ENCODE peak calls at places on chromosomes 11 and 22, in nine cellular contexts. G, B, O, U, K, N, S, I and Y are unnamed samples.

GRCh38 chr11:130846606-130847005 is 69.7 kb downstream of the SNX19 start:
- DNase-seq in G (no peak), B (no peak), O (no peak), U (no peak), K (no peak), N (no peak), S (no peak), I (no peak), Y (no peak)

GRCh38 chr11:13333456-13333957 is 55.9 kb downstream of the BMAL1 start:
- DNase-seq in G (no peak), B (no peak), O (no peak), U (no peak), K (no peak), N (no peak), S (no peak), I (peak), Y (no peak)

GRCh38 chr22:47148956-47149748 is 386.7 kb downstream of the TBC1D22A start:
- DNase-seq in G (no peak), B (no peak), O (peak), U (no peak), K (no peak), N (no peak), S (no peak), I (no peak), Y (no peak)

GRCh38 chr11:119693253-119693815 is 35.7 kb downstream of the NECTIN1 start:
- DNase-seq in G (no peak), B (no peak), O (no peak), U (no peak), K (no peak), N (no peak), S (no peak), I (no peak), Y (no peak)

GRCh38 chr11:94877446-94878200 is 95.7 kb downstream of the CWC15 start:
- DNase-seq in G (no peak), B (peak), O (no peak), U (peak), K (no peak), N (peak), S (no peak), I (no peak), Y (no peak)

GRCh38 chr22:41184679-41185078 is 20.4 kb upstream of the L3MBTL2 start:
- DNase-seq in G (no peak), B (no peak), O (no peak), U (no peak), K (no peak), N (no peak), S (no peak), I (no peak), Y (no peak)

GRCh38 chr11:44454686-44455085 is 110.8 kb upstream of the CD82 start:
- DNase-seq in G (peak), B (peak), O (no peak), U (no peak), K (no peak), N (no peak), S (no peak), I (no peak), Y (no peak)

GRCh38 chr22:28882545-28882877 is 861 bp upstream of the ZNRF3 start:
- DNase-seq in G (no peak), B (no peak), O (no peak), U (peak), K (no peak), N (peak), S (no peak), I (peak), Y (no peak)

GRCh38 chr11:34507156-34507555 is 6.4 kb downstream of the ELF5 start:
- DNase-seq in G (no peak), B (no peak), O (no peak), U (no peak), K (no peak), N (no peak), S (no peak), I (no peak), Y (no peak)

GRCh38 chr11:19849107-19849789 is 136.6 kb downstream of the NAV2 start:
- DNase-seq in G (no peak), B (no peak), O (peak), U (no peak), K (peak), N (peak), S (no peak), I (no peak), Y (no peak)

DNA sequence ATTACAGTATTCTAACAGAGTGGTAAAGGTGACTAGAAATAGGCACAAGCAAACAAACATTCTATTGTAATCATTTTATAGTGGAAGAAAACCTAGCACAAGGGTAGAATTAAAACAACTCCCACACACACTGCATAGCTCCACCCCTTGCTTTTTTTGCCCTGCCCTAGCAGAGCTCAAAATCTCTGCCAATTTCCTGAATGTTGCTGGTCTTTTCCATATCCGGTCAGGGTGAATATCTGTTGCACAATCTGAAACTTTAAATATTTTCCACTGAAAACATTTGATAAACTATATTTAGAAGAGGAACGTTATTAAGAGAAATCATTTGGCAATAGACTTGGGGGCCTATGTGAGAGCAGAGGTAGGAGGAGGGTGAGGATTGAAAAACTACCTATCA is 2.7 kb downstream of the SPA17 start:
- DNase-seq in G (no peak), B (peak), O (no peak), U (no peak), K (peak), N (peak), S (no peak), I (no peak), Y (no peak)
- TF ChIP-seq CTCF in G (no peak), B (no peak), O (no peak), U (no peak), K (no peak), N (no peak), S (no peak), I (no peak), Y (no peak)

DNA sequence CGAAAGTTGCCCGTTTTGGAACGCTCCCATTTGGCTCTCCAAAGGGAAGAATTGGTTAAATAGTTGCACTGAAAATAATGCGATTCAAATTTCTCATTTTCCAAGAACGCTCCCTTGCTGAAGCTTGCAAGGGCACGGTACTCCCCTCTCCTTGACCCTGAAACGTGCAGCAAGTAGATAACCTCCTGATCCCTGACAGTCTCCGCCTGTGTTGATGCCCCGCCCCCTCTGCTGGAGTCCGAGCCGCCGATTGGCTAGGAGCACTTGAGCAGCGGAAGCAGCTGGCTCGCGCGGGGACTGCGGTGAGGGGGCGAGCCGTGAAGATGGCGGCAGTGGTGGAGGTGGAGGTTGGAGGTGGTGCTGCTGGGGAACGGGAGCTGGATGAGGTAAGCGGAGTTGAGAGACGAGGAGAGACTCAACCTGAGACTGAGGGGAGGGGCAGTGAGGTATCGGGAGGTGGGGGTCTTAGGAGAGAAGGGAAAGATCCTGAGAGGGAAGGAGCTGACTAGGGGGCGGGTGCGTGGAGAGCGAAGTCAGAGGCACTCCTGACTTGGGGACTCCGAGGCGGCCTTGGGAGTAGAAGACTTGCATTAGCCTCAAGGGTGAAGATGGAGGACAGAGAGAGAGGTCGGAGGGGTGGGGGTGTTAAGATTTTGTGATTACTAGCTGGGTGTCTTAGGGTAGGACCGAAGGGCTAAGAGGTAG is at the start of gene RNF121:
- DNase-seq in G (peak), B (peak), O (peak), U (peak), K (peak), N (peak), S (peak), I (peak), Y (peak)
- H3K4me3 ChIP-seq in G (peak), B (peak), O (peak), U (peak), K (peak), N (peak), S (peak), I (peak), Y (peak)

GRCh38 chr11:64084962-64085710 is 49.4 kb downstream of the FLRT1 start:
- DNase-seq in G (peak), B (no peak), O (no peak), U (no peak), K (no peak), N (no peak), S (no peak), I (no peak), Y (no peak)
- TF ChIP-seq CTCF in G (no peak), B (no peak), O (no peak), U (no peak), K (no peak), N (no peak), S (no peak), I (no peak), Y (no peak)

GRCh38 chr11:62552931-62553838 is 6.6 kb upstream of the AHNAK start:
- DNase-seq in G (no peak), B (peak), O (peak), U (peak), K (peak), N (peak), S (peak), I (peak), Y (no peak)

GRCh38 chr11:62556102-62556871 is 9.7 kb upstream of the AHNAK start:
- DNase-seq in G (peak), B (peak), O (peak), U (peak), K (peak), N (peak), S (peak), I (peak), Y (peak)

GRCh38 chr11:62553839-62554361 is 7.3 kb upstream of the AHNAK start:
- DNase-seq in G (no peak), B (no peak), O (peak), U (no peak), K (peak), N (peak), S (no peak), I (no peak), Y (no peak)

GRCh38 chr11:62555464-62556092 is 9.0 kb upstream of the AHNAK start:
- DNase-seq in G (no peak), B (no peak), O (peak), U (no peak), K (no peak), N (peak), S (peak), I (peak), Y (no peak)

GRCh38 chr11:62554377-62554776 is 7.8 kb upstream of the AHNAK start:
- DNase-seq in G (no peak), B (no peak), O (peak), U (no peak), K (no peak), N (no peak), S (peak), I (no peak), Y (no peak)
- H3K4me3 ChIP-seq in G (no peak), B (no peak), O (peak), U (no peak), K (peak), N (no peak), S (no peak), I (no peak), Y (no peak)

GRCh38 chr11:76185511-76185910 is 20.8 kb downstream of the WNT11 start:
- DNase-seq in G (no peak), B (no peak), O (no peak), U (peak), K (no peak), N (no peak), S (no peak), I (no peak), Y (no peak)

GRCh38 chr11:76184551-76184993 is 21.7 kb downstream of the WNT11 start:
- DNase-seq in G (peak), B (no peak), O (no peak), U (no peak), K (no peak), N (no peak), S (no peak), I (no peak), Y (no peak)

GRCh38 chr11:76179147-76179546 is 27.2 kb downstream of the WNT11 start:
- DNase-seq in G (no peak), B (no peak), O (no peak), U (no peak), K (no peak), N (no peak), S (no peak), I (no peak), Y (no peak)

GRCh38 chr11:76177250-76177686 is 29.0 kb downstream of the WNT11 start:
- DNase-seq in G (no peak), B (no peak), O (no peak), U (no peak), K (no peak), N (no peak), S (no peak), I (no peak), Y (no peak)

DNA sequence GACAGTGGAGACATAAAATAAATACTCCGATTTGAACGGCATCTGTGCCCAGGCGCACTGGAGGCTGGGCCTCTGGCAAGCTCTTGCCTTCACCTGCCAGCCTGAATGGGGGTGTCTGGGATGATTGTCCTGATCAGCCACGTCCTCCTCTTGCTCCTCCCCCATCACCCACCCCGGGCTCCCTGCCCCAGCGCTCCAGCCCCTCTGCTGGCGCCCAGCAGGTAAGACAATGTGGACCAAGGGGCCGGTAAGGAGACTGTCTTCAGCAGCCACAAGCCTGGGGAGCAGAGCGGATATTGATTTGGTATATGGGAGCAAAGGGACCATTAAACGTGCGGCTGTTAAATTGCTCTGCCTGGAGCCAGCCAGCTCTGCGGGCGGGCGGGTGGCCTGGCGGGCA is 24.9 kb downstream of the WNT11 start:
- DNase-seq in G (no peak), B (no peak), O (no peak), U (no peak), K (no peak), N (no peak), S (no peak), I (no peak), Y (no peak)
- TF ChIP-seq CTCF in G (no peak), B (no peak), O (no peak), U (no peak), K (no peak), N (no peak), S (no peak), I (no peak), Y (no peak)

DNA sequence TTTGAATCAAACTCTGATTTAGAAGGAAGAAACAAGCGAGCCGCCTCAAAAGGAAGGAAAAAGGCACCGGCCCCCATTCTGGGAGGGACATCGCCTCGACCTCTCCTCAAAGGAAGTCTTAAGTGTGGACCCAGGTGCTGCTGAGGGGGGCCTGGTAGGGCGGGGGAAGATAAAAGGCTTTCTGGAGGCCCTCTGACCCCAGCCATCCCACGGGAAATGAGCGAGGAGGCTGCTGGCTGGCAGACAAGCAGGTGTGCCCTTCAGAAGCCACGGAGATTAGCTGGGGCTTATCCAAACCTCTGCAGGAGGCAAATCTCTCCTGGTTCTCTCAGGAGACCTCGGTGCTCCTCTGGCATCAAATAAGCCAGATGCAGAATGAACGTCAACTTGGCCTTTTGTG is 171.4 kb upstream of the BLID start:
- DNase-seq in G (no peak), B (no peak), O (no peak), U (no peak), K (no peak), N (no peak), S (peak), I (no peak), Y (no peak)
- H3K4me3 ChIP-seq in G (no peak), B (no peak), O (no peak), U (no peak), K (no peak), N (no peak), S (no peak), I (no peak), Y (no peak)

DNA sequence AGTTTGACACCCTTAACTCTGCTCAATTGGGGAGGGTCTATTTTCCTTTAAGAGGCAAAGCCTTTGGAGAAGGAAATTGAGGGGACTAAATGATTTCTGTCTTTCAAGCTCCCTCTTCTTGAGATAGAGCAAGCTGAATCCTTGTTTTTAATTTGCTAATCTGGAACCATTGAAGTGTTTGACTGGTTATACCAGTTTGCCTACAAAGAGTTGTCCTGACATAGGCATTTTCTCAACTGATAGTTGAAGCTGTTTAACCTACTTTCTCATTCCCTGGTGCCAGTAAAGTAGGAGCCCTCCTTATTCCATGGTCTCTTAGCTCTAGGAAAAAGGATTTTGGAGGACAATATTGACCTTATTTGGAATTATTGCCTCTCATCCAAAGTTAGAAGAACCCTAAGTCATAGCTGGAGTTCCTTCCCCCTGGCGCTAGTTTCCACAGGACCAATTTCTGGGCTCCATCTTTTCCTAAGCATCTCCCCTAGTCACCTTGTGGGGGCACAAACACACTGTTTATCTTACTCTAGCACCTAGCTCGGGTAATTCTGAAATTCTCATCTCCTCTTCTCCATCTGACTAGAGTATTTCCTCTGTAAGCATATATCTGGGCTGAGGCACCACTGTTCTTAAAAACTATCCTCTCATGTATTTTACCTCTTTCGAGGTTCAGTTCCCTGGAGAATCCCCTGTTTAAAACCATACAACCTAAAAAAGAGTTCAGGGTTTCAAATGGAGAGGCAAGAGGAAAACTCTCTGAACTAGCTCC is 7.4 kb downstream of the ZDHHC5 start:
- DNase-seq in G (no peak), B (no peak), O (no peak), U (no peak), K (no peak), N (no peak), S (no peak), I (no peak), Y (no peak)
- TF ChIP-seq CTCF in G (no peak), B (no peak), O (no peak), U (no peak), K (no peak), N (no peak), S (no peak), I (no peak), Y (no peak)

DNA sequence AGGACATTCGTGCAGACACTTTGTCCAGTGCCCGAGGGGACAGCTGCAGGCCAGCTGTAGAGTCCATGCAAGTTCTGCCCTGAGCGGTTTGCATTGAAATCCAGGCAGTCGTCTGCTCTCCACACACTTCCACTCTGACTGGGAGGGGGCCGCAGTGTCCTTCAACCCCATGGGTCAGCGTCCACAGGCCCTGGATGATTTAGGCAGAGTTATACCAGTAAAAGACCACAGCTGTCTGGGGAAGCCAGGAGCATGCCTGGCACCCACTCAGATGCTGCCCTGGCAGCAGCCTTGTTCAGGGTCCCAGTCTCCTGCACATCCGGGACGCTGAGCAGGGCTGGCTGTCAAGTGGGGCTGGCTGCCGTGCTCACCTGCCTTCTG is 26.5 kb downstream of the KRTAP5-5 start:
- DNase-seq in G (no peak), B (no peak), O (no peak), U (no peak), K (no peak), N (no peak), S (no peak), I (no peak), Y (no peak)
- H3K4me3 ChIP-seq in G (no peak), B (no peak), O (no peak), U (no peak), K (no peak), N (no peak), S (no peak), I (no peak), Y (no peak)

GRCh38 chr11:8090756-8091155 is 9.7 kb downstream of the TUB start:
- DNase-seq in G (peak), B (no peak), O (no peak), U (no peak), K (peak), N (peak), S (peak), I (peak), Y (no peak)

GRCh38 chr11:8087185-8087584 is 6.2 kb downstream of the TUB start:
- DNase-seq in G (no peak), B (no peak), O (no peak), U (no peak), K (no peak), N (no peak), S (peak), I (no peak), Y (no peak)

GRCh38 chr11:8087756-8088155 is 6.7 kb downstream of the TUB start:
- DNase-seq in G (no peak), B (no peak), O (no peak), U (no peak), K (no peak), N (no peak), S (no peak), I (no peak), Y (no peak)

GRCh38 chr11:8091671-8092070 is 10.7 kb downstream of the TUB start:
- DNase-seq in G (no peak), B (no peak), O (no peak), U (no peak), K (no peak), N (no peak), S (no peak), I (no peak), Y (no peak)

DNA sequence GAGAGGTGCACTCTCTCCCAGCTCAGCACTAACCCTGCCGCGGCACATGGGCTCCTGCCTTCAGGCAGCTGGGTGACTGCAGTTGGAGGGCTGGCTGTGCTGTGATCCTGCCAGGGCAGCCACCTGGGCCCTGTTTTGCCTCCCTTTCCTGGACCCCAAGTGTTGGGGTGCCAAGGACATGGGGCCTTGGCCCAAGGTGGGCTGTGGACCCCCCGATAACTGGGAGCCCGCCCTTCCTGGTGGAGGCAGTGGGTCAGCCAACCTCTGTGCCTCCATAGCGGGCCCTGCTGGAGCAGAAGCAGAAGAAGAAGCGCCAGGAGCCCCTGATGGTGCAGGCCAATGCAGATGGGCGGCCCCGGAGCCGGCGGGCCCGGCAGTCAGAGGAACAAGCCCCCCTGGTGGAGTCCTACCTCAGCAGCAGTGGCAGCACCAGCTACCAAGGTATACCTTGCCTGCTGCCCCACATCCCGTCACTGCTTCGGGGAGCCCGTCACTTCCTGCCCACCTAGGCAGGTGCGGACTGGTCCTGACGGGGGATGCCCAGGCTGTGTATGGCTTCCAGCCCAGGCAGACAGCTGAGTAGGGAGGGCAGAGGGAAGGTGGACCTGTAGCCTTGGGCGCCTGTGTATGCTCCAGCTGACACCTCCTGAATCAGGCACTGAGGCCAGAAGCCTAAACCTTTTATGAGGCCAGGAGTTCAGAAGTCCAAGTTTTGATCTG is 8.9 kb downstream of the TUB start:
- DNase-seq in G (no peak), B (no peak), O (no peak), U (no peak), K (no peak), N (no peak), S (no peak), I (no peak), Y (no peak)
- TF ChIP-seq CTCF in G (no peak), B (no peak), O (no peak), U (no peak), K (no peak), N (no peak), S (no peak), I (no peak), Y (no peak)